ENCODE peak calls at places on chromosomes 2 and 18, in seven cellular contexts. A, D, P, V, Y, Z and E are unnamed samples.
A peak's percentile ranks its signal among the peaks of the same experiment; 100 is the strongest.

GRCh38 chr18:3402962-3403585 is 46.9 kb upstream of the TGIF1 start:
- DNase-seq in Z (no peak), A (peak; percentile 70), V (peak; percentile 47), P (peak; percentile 32), D (no peak), Y (no peak), E (no peak)

GRCh38 chr18:75970212-75970611 is 524.8 kb downstream of the ZNF516 start:
- DNase-seq in A (no peak), P (no peak), V (no peak), Y (no peak), Z (no peak), D (no peak), E (no peak)

GRCh38 chr18:48939368-48940097 is 11.2 kb downstream of the SMAD7 start:
- DNase-seq in P (no peak), D (peak; percentile 71), Y (peak; percentile 59), A (peak; percentile 68), V (no peak), Z (no peak), E (no peak)

GRCh38 chr2:88329815-88330603 is 122.5 kb downstream of the FOXI3 start:
- DNase-seq in P (peak; percentile 87), Z (no peak), Y (peak; percentile 45), D (no peak), A (peak; percentile 2), V (no peak), E (no peak)

GRCh38 chr2:108538000-108538625 is 3.8 kb downstream of the LIMS1 start:
- DNase-seq in Y (no peak), V (no peak), D (no peak), A (no peak), Z (no peak), P (peak; percentile 48), E (no peak)

GRCh38 chr2:3193423-3194330 is 183.9 kb downstream of the EIPR1 start:
- DNase-seq in Z (no peak), D (no peak), V (no peak), A (peak; percentile 29), P (no peak), Y (no peak), E (no peak)

GRCh38 chr18:78659748-78660147 is 319.9 kb upstream of the SALL3 start:
- DNase-seq in D (no peak), Z (no peak), A (no peak), P (peak; percentile 50), V (no peak), Y (no peak), E (no peak)

GRCh38 chr2:231068525-231069222 is 12.0 kb downstream of the PSMD1 start:
- DNase-seq in P (peak; percentile 60), V (no peak), A (peak; percentile 50), D (no peak), Y (no peak), Z (no peak), E (no peak)

GRCh38 chr2:176534798-176535479 is 265.7 kb downstream of the MTX2 start:
- DNase-seq in Z (no peak), V (no peak), A (peak; percentile 33), D (no peak), P (no peak), Y (no peak), E (no peak)

GRCh38 chr2:129779783-129780182 is 199.7 kb upstream of the RAB6C start:
- DNase-seq in V (no peak), Y (no peak), Z (no peak), A (no peak), D (no peak), P (no peak), E (no peak)

GRCh38 chr2:197548582-197548981 is 32.7 kb downstream of the MOB4 start:
- DNase-seq in D (no peak), A (no peak), Y (no peak), Z (no peak), V (no peak), P (no peak), E (no peak)

GRCh38 chr2:71263386-71263785 is 36.5 kb upstream of the PAIP2B start:
- DNase-seq in V (no peak), P (no peak), Y (no peak), A (no peak), Z (no peak), D (no peak), E (no peak)

GRCh38 chr18:10559566-10560456 is 34.0 kb downstream of the NAPG start:
- DNase-seq in V (no peak), Z (peak; percentile 21), P (no peak), D (no peak), A (no peak), Y (no peak), E (no peak)

GRCh38 chr18:53004798-53005197 is 664.8 kb downstream of the DCC start:
- DNase-seq in D (no peak), P (peak; percentile 7), Z (no peak), V (no peak), A (no peak), Y (no peak), E (no peak)

GRCh38 chr2:217911283-217911965 is 91.4 kb downstream of the TNS1 start:
- DNase-seq in P (no peak), V (no peak), Y (no peak), A (peak; percentile 57), Z (peak; percentile 71), D (no peak), E (no peak)

DNA sequence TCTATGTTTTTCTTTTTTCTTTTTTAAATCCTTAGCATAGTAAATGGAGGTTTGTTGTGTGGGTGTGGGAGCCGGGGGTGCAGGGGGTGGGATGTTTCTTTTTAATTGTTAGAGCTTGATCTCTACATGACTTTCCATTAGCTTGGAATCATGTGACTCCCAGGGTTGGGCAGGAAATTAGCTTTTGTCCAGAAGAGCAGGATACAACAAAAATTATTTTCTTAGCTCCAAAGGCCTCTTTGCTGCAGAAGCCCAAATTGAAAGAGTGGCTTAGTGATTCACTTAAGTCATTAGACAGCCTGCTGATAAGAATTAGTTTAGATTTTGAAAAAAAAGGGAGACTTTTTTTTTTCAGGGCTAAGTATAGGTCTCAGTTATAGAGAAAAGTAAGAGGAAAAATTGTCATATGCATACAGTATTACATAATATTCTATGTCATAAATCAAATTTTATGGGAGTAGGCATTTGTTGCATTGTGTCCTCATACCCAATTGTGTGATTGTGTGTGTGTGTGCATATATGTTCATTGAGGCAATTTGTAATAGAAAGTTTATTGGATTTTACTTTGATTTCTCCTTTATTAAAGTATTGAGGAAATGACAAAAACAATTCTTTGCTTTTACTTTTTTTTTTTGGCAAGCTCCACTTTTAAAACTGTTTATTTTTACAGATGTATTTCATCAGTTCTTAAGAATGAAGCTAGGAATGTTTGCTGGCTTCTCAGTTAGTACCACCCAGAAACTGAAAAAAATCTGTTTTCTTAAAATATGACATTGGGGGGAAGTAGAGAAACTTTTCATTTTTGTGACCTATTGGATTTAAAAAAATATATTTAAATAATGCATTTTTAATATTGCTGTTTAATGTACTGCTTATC is 47.4 kb downstream of the TSPYL6 start:
- DNase-seq in Y (no peak), Z (no peak), A (peak; percentile 55), V (no peak), D (no peak), P (no peak), E (no peak)
- TF ChIP-seq CTCF in Y (no peak), Z (no peak), A (no peak), V (no peak), D (no peak), P (no peak), E (no peak)

GRCh38 chr2:38750011-38750792 is 959 bp downstream of the SRSF7 start:
- DNase-seq in P (peak; percentile 82), Z (peak; percentile 59), A (peak; percentile 47), D (peak; percentile 65), V (peak; percentile 58), Y (peak; percentile 77), E (peak; percentile 49)

GRCh38 chr2:38750793-38751042 is 443 bp downstream of the SRSF7 start:
- DNase-seq in V (peak; percentile 60), P (peak; percentile 64), A (no peak), D (peak; percentile 68), Y (peak; percentile 51), Z (peak; percentile 71), E (peak; percentile 69)

GRCh38 chr2:38751847-38752410 is 768 bp upstream of the SRSF7 start:
- DNase-seq in Y (no peak), A (no peak), D (no peak), P (peak; percentile 50), Z (no peak), V (no peak), E (no peak)

GRCh38 chr2:38751043-38751846 is at the start of gene SRSF7:
- DNase-seq in V (peak; percentile 96), A (peak; percentile 100), Z (peak; percentile 96), D (peak; percentile 97), Y (peak; percentile 98), P (peak; percentile 99), E (peak; percentile 99)

DNA sequence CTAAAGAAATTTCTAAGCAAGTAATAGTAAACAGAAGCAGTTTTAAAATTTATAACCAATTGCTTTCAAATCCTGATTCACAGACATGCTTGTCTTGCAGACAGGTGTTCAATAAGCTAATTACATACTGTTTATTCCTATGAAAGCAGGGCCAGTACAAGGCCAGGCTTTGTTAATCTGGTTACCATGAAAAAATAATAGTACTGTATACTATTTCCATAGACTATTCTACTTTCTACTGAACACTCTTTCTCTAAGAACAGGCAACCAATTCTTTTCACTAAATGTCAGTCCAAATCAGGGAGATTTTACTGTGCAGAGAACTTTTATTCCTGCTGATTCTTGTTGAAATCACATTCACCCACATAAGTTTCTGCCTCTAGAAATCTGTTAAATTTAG is 2.9 kb upstream of the SRSF7 start:
- DNase-seq in P (no peak), A (no peak), Y (no peak), V (no peak), Z (no peak), D (no peak), E (no peak)
- H3K27ac ChIP-seq in P (no peak overlapping the region), A (no peak overlapping the region), Y (no peak overlapping the region), V (peak overlapping the region; percentile 2), Z (no peak overlapping the region), D (no peak overlapping the region), E (no peak overlapping the region)

DNA sequence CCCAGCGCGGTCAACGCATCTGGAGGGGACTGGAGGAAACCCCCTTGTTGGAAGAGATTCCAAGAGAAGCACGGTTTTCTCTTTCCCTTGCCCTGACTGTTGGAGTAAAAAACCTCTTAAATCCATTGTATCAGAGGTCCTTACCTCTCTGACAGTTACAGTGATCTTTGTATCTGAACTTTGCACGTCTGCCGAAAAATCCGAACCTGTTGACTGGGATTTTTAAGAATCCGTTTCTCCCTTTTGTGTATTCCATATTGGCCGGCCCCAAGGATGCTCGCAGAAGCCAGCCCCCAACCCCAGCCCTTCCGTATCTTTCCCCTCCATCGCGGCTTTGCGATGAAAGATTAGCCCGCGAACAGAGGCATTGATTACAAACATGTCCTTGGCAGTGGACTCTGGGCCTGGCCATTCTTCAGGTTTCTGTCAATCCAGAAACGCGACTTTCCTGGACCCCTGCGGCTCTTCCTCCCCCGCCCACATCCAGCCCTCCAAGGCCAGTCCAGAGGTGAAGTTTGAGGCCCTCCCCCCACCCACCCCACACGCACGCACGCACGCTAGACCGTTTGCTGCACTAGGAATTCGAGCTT is 4.6 kb upstream of the DLX1 start:
- DNase-seq in Z (no peak), Y (no peak), V (no peak), D (no peak), P (no peak), A (no peak), E (no peak)
- H3K27me3 ChIP-seq in Z (peaks cover 61% of the 10 kb centered on the region), Y (peaks cover 28% of the 10 kb centered on the region), V (peaks cover 50% of the 10 kb centered on the region), D (peaks cover 90% of the 10 kb centered on the region), P (peaks cover 96% of the 10 kb centered on the region), A (peaks cover 100% of the 10 kb centered on the region), E (peaks cover 76% of the 10 kb centered on the region)

DNA sequence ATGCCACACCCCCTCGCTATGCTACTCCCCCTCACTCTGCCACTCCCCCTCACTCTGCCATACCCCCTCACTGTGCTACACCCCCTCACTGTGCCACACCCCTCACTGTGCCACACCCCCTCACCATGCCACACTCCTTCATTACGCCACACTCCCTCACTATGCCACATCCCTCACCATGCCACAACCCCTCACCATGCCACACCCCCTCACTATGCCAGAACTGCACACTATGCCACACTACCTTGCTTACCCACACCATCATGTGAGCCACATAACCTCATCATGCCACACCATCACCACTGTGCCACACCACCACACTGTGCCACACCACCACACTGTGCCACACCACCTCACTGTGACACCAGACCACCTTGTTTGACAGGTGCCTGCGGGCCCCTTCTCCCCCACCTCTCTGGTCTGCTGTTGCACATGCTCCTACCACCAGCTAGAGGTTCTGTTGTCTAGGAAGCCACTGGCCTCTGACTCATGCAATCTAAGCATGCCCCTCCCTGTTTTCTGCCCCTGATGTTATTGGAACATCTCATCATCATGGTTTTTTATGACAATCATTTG is 22.0 kb downstream of the MARCHF4 start:
- DNase-seq in D (no peak), Z (no peak), V (no peak), P (no peak), Y (no peak), A (no peak), E (no peak)
- TF ChIP-seq CTCF in D (no peak), Z (no peak), V (no peak), P (no peak), Y (no peak), A (no peak), E (no peak)